ENCODE peak calls at places on chromosome 4, in five cellular contexts. M, Y, D, N and E are unnamed samples. For H3K4me1, the result is how much of the 10 kb centered on the place peaks cover.

GRCh38 chr4:84146300-84146942 is 352.7 kb downstream of the NKX6-1 start:
- DNase-seq in M (no peak), Y (no peak), D (no peak), N (no peak), E (no peak)

GRCh38 chr4:18439306-18439705 is 417.8 kb upstream of the LCORL start:
- DNase-seq in M (no peak), Y (no peak), D (no peak), N (no peak), E (no peak)

GRCh38 chr4:40511017-40511614 is 118.5 kb downstream of the RBM47 start:
- DNase-seq in M (no peak), Y (no peak), D (no peak), N (no peak), E (no peak)

GRCh38 chr4:157315968-157316367 is 95.4 kb downstream of the GRIA2 start:
- DNase-seq in M (no peak), Y (no peak), D (peak), N (no peak), E (no peak)

GRCh38 chr4:114613579-114613978 is 15.0 kb downstream of the UGT8 start:
- DNase-seq in M (no peak), Y (no peak), D (no peak), N (no peak), E (no peak)

GRCh38 chr4:96120206-96120605 is 280.3 kb downstream of the PDHA2 start:
- DNase-seq in M (no peak), Y (no peak), D (no peak), N (peak), E (no peak)

GRCh38 chr4:111930658-111931057 is 214.6 kb upstream of the FAM241A start:
- DNase-seq in M (no peak), Y (no peak), D (no peak), N (no peak), E (no peak)

GRCh38 chr4:15882675-15883086 is 55.9 kb downstream of the FGFBP1 start:
- DNase-seq in M (no peak), Y (no peak), D (peak), N (peak), E (no peak)

GRCh38 chr4:89765966-89766365 is 71.0 kb downstream of the SNCA start:
- DNase-seq in M (no peak), Y (no peak), D (no peak), N (peak), E (no peak)

GRCh38 chr4:170420255-170420693 is 330.5 kb upstream of the AADAT start:
- DNase-seq in M (no peak), Y (no peak), D (peak), N (no peak), E (no peak)

GRCh38 chr4:56630876-56631666 is 50.0 kb downstream of the HOPX start:
- DNase-seq in M (no peak), Y (no peak), D (no peak), N (peak), E (no peak)

GRCh38 chr4:6225469-6225868 is 25.1 kb upstream of the JAKMIP1 start:
- DNase-seq in M (no peak), Y (no peak), D (peak), N (peak), E (peak)

GRCh38 chr4:86917212-86918039 is 17.4 kb upstream of the AFF1 start:
- DNase-seq in M (no peak), Y (no peak), D (no peak), N (no peak), E (no peak)

GRCh38 chr4:37908488-37909343 is 17.8 kb downstream of the TBC1D1 start:
- DNase-seq in M (no peak), Y (no peak), D (peak), N (peak), E (peak)

GRCh38 chr4:12588572-12588971 is 895.6 kb downstream of the RAB28 start:
- DNase-seq in M (no peak), Y (no peak), D (no peak), N (peak), E (no peak)

GRCh38 chr4:153538408-153539057 is 72.4 kb downstream of the TMEM131L start:
- DNase-seq in M (no peak), Y (no peak), D (no peak), N (peak), E (no peak)

GRCh38 chr4:93759506-93759905 is 69.0 kb upstream of the ATOH1 start:
- DNase-seq in M (no peak), Y (no peak), D (no peak), N (no peak), E (no peak)

GRCh38 chr4:149409186-149410056 is 406.2 kb downstream of the IQCM start:
- DNase-seq in M (no peak), Y (no peak), D (peak), N (peak), E (no peak)

GRCh38 chr4:141909541-141909940 is 273.2 kb downstream of the IL15 start:
- DNase-seq in M (no peak), Y (no peak), D (no peak), N (no peak), E (no peak)

GRCh38 chr4:89836031-89836777 is 757 bp downstream of the SNCA start:
- DNase-seq in M (no peak), Y (no peak), D (no peak), N (peak), E (peak)

GRCh38 chr4:8343967-8344331 is 74.4 kb downstream of the HTRA3 start:
- DNase-seq in M (no peak), Y (no peak), D (no peak), N (no peak), E (no peak)

GRCh38 chr4:85905761-85906160 is 430.8 kb downstream of the ARHGAP24 start:
- DNase-seq in M (no peak), Y (no peak), D (no peak), N (no peak), E (no peak)

GRCh38 chr4:84799318-84799717 is 167.2 kb downstream of the WDFY3 start:
- DNase-seq in M (no peak), Y (no peak), D (peak), N (peak), E (no peak)

GRCh38 chr4:174154455-174154854 is 129.0 kb downstream of the FBXO8 start:
- DNase-seq in M (no peak), Y (no peak), D (peak), N (peak), E (no peak)

GRCh38 chr4:54226399-54227260 is 2.5 kb upstream of the PDGFRA start:
- DNase-seq in M (no peak), Y (peak), D (no peak), N (peak), E (peak)

GRCh38 chr4:123891901-123892300 is 495.3 kb downstream of the SPRY1 start:
- DNase-seq in M (no peak), Y (no peak), D (no peak), N (no peak), E (no peak)

GRCh38 chr4:123893746-123894095 is 497.1 kb downstream of the SPRY1 start:
- DNase-seq in M (no peak), Y (no peak), D (no peak), N (no peak), E (no peak)

GRCh38 chr4:123890889-123891288 is 494.3 kb downstream of the SPRY1 start:
- DNase-seq in M (no peak), Y (no peak), D (no peak), N (no peak), E (no peak)

GRCh38 chr4:123892368-123892961 is 495.9 kb downstream of the SPRY1 start:
- DNase-seq in M (no peak), Y (no peak), D (no peak), N (no peak), E (no peak)

DNA sequence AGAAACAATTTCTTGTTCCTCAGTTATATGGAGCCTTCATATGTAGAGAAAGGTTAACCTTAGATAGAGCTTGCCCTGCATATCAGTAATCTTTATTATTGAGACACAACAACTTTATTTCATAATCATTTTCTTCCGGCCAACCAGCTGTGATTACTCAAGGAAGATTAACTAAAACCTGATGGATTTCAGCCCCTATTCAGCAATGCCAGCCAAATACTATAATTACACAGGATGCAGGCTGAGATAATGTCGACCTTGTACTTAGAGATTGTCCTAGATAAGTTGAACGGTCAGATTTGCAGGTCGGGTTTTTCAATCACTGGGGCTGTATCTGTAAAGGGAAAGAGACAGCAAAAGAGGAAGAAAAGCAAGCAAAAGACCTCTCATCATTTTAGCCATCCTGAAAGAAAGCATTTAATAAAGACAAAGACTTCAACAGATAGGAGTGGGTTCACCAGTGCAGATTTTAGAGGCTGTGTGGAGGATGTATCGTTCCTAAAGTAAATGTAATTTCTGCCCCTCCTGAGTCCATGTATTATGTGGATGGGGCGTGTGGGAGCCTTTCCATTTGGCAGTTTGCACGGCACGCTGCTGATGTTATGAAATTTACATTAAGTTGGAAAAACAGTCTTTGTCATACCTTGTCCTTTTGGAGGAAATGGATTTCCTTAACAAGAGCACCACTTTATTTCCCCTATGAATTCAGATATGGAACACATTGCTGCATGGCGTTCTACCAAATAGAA is 496.6 kb downstream of the SPRY1 start:
- DNase-seq in M (no peak), Y (no peak), D (no peak), N (peak), E (no peak)
- H3K4me1 ChIP-seq in M (under half), Y (under half), D (under half), N (under half), E (under half)

DNA sequence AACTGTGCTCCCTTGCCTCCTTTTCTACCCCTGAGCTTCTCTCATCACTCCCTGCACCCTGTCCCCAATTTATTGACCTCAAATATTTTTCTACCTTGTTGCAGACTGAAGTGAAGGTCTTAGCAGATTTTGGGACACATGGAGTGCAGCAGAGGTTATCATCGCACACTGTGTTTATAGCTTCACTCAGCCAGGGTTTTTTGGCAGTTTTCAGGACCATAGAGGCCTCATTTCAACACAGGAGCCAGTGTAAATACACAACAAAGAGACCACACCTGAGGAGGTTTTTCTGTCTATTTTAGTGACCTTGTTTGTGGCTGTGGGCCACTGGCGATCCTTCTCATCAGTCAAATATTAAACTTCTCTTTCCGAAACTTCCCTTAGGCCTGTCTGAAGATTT is 457.1 kb downstream of the SPRY1 start:
- DNase-seq in M (no peak), Y (no peak), D (no peak), N (no peak), E (no peak)
- H3K4me1 ChIP-seq in M (under half), Y (under half), D (under half), N (under half), E (under half)

GRCh38 chr4:77856152-77856551 is 6.5 kb upstream of the MRPL1 start:
- DNase-seq in M (no peak), Y (no peak), D (no peak), N (no peak), E (no peak)

GRCh38 chr4:77854431-77855111 is 8.1 kb upstream of the MRPL1 start:
- DNase-seq in M (no peak), Y (no peak), D (peak), N (peak), E (no peak)

GRCh38 chr4:77862478-77863216 is at the start of gene MRPL1:
- DNase-seq in M (peak), Y (peak), D (peak), N (peak), E (peak)

GRCh38 chr4:77861500-77861899 is 1.1 kb upstream of the MRPL1 start:
- DNase-seq in M (no peak), Y (no peak), D (no peak), N (no peak), E (no peak)

DNA sequence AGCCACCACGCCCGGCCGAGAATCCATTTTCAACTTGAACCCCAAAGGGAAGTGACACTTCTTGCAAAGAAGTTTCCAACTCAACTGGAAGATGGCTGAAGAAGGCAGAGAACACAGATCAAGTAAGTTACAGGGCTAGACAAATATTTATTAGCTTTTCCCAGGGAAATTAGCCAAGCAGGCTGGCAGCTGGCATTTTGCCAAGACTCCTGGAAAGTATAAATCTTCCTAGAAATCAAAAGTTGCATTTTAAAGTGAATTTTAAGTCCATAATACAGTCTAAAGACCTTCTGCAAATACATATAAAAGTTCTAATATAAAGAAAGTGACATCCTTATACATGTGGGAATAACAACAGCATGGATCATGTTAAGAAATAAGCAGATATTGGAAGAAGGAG is 3.4 kb upstream of the MRPL1 start:
- DNase-seq in M (no peak), Y (no peak), D (no peak), N (no peak), E (no peak)
- H3K4me1 ChIP-seq in M (under half), Y (under half), D (under half), N (under half), E (under half)

DNA sequence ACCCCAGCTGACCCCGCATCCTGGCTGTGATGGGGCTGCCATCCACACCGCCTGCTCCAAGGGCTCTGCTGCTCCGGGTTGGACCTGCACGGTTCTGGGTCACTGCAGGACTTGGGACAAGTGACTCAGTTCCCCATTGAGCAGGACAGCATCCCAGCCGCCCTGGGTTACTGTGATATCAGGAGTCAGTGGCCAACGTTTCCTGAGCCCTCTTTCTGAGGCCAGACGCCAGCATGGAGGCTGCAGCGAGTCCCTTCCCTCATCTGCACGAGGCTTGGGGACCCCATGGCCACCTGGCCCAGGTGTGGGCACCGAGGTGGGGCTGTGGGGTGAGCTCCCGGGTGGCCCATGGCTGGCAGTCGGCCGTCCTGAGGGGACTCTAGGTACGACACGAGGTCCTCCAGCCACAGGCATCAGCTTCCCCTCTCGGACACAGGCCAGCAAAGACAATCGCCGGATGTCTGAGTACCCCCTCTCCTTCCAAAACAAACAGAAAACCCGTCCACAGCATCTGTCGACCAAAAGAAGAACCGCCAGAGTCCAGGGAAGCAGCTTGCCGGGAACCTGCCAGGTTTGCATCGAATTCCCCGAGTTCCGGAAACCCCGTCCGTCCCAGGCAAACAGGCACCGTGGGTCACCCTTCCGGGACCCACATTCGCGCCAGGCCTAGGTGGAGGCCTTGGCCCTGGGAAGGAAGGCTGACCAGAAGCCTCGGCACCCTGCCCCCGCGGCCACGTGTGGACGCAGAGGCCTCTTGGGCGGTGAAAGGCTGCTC is 136.1 kb downstream of the FAM53A start:
- DNase-seq in M (no peak), Y (no peak), D (no peak), N (peak), E (no peak)
- H3K4me1 ChIP-seq in M (under half), Y (under half), D (under half), N (under half), E (under half)

GRCh38 chr4:128385199-128385598 is 97.6 kb upstream of the PGRMC2 start:
- DNase-seq in M (no peak), Y (no peak), D (no peak), N (no peak), E (no peak)

GRCh38 chr4:128385683-128386304 is 98.2 kb upstream of the PGRMC2 start:
- DNase-seq in M (no peak), Y (no peak), D (peak), N (peak), E (no peak)

GRCh38 chr4:128388352-128388630 is 100.7 kb upstream of the PGRMC2 start:
- DNase-seq in M (no peak), Y (no peak), D (peak), N (no peak), E (no peak)

GRCh38 chr4:128387600-128388351 is 100.2 kb upstream of the PGRMC2 start:
- DNase-seq in M (no peak), Y (no peak), D (peak), N (no peak), E (no peak)

DNA sequence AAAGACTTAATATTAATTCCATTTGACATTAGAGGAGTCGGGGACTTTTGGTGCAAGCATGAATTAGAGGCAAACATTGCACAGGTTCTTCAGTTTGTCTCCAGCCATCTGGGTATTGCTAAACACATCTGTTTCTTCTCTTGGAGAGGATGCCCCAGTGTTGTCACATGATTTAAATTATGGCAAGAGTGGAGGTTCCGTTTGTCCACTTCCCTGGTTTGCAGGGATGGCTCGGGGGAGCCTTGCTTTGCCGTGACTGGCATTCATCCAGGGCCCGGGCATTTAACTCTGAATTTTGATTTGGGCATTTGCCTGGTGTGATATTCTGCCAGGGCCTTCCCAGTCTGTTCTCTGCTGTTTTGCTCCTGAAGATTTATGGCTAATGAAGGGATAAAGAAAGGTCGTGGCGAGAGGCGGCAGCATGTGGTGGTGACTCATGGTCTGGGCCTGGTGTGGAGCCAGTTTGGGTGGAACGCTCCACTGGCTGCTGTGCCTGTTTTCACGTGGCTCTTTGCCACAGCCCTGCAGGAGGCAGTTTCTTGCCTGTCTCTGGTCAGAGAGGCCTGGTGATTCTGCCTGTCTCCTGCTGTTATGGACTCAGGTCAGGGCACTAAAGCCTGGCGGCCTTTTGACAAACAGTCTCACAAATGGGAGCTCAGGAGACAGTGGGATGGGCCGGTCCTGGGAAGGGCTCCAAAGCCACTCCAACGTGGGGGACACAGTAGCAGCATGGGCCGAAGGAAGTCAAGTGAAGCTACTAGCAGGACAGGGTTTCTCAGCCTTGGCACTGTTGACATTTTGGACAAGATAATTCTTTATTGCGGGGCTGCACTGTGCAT is 99.4 kb upstream of the PGRMC2 start:
- DNase-seq in M (no peak), Y (peak), D (peak), N (peak), E (peak)
- H3K4me1 ChIP-seq in M (under half), Y (half or more), D (under half), N (under half), E (under half)